ENCODE peak calls at places on chromosomes 13 and 19, in seven cellular contexts. X, G, S, Z, T, F and U are unnamed samples. For H3K4me1, the result is how much of the 10 kb centered on the place peaks cover.

GRCh38 chr19:44803442-44804428 is 5.2 kb upstream of the BCAM start:
- DNase-seq in G (no peak), Z (no peak), S (no peak), X (no peak), F (no peak), T (no peak), U (no peak)

GRCh38 chr19:7099597-7099921 is 30.1 kb downstream of the ZNF557 start:
- DNase-seq in S (no peak), Z (no peak), F (no peak), G (no peak), T (no peak), X (no peak), U (no peak)

GRCh38 chr19:44758596-44758995 is 10.1 kb downstream of the BCL3 start:
- DNase-seq in Z (no peak), G (no peak), X (no peak), F (no peak), T (no peak), S (no peak), U (no peak)

GRCh38 chr13:43227721-43228120 is 204.3 kb downstream of the DNAJC15 start:
- DNase-seq in G (no peak), S (no peak), X (no peak), Z (no peak), T (no peak), F (peak), U (no peak)

GRCh38 chr19:53865918-53866696 is 1.6 kb upstream of the MYADM start:
- DNase-seq in Z (peak), G (peak), S (peak), T (peak), X (no peak), F (peak), U (no peak)

GRCh38 chr19:4304509-4305252 is at the start of gene FSD1:
- DNase-seq in X (no peak), Z (peak), S (peak), T (peak), F (peak), G (peak), U (no peak)

GRCh38 chr13:113759525-113760137 is 605 bp downstream of the TMEM255B start:
- DNase-seq in Z (peak), F (peak), T (no peak), S (no peak), G (peak), X (no peak), U (no peak)

GRCh38 chr13:66618702-66619101 is 611.4 kb downstream of the PCDH9 start:
- DNase-seq in Z (peak), G (no peak), X (no peak), T (peak), S (no peak), F (peak), U (peak)

GRCh38 chr13:112713517-112714253 is 23.8 kb downstream of the ATP11A start:
- DNase-seq in X (no peak), T (no peak), Z (no peak), G (peak), S (no peak), F (no peak), U (no peak)

GRCh38 chr19:12792048-12792852 is 964 bp downstream of the JUNB start:
- DNase-seq in X (no peak), Z (no peak), F (peak), T (peak), G (peak), S (peak), U (peak)

GRCh38 chr19:14318873-14319272 is 62.4 kb upstream of the ADGRE5 start:
- DNase-seq in Z (no peak), X (no peak), T (peak), S (no peak), F (peak), G (no peak), U (no peak)

GRCh38 chr13:84896128-84896527 is 903.1 kb downstream of the SLITRK6 start:
- DNase-seq in X (no peak), F (peak), Z (no peak), T (peak), G (no peak), S (peak), U (peak)

GRCh38 chr13:78228211-78228610 is 309.6 kb upstream of the EDNRB start:
- DNase-seq in G (no peak), T (no peak), Z (no peak), F (no peak), X (no peak), S (no peak), U (no peak)

GRCh38 chr13:109684836-109685602 is 101.4 kb downstream of the IRS2 start:
- DNase-seq in Z (no peak), S (no peak), X (no peak), T (no peak), F (no peak), G (peak), U (no peak)

GRCh38 chr13:100306042-100306441 is 217.1 kb downstream of the PCCA start:
- DNase-seq in X (no peak), G (no peak), Z (no peak), S (no peak), F (no peak), T (no peak), U (no peak)

GRCh38 chr19:38506723-38507550 is 73.4 kb downstream of the RYR1 start:
- DNase-seq in S (peak), X (peak), G (peak), T (peak), Z (peak), F (peak), U (peak)

GRCh38 chr13:106617561-106617960 is 49.6 kb upstream of the ARGLU1 start:
- DNase-seq in X (no peak), Z (no peak), S (no peak), F (peak), T (no peak), G (no peak), U (no peak)

GRCh38 chr13:54676526-54677113 is 1648.0 kb downstream of the OLFM4 start:
- DNase-seq in Z (no peak), X (no peak), F (no peak), S (no peak), G (no peak), T (no peak), U (no peak)

GRCh38 chr19:5880604-5881078 is 10.3 kb upstream of the FUT5 start:
- DNase-seq in G (peak), F (no peak), T (no peak), X (no peak), S (no peak), Z (no peak), U (peak)

GRCh38 chr19:46067691-46068090 is 26.9 kb upstream of the IGFL4 start:
- DNase-seq in X (no peak), F (no peak), Z (no peak), G (no peak), S (no peak), T (no peak), U (no peak)
- H3K4me1 ChIP-seq in X (under half), F (under half), Z (half or more), G (under half), S (under half), T (under half), U (under half)

GRCh38 chr13:59787679-59788078 is 376.0 kb downstream of the DIAPH3 start:
- DNase-seq in S (no peak), X (no peak), G (no peak), F (no peak), Z (no peak), T (no peak), U (no peak)
- H3K4me1 ChIP-seq in S (under half), X (under half), G (under half), F (under half), Z (under half), T (under half), U (under half)

GRCh38 chr13:73335938-73336337 is 277.1 kb downstream of the KLF5 start:
- DNase-seq in G (no peak), S (no peak), X (no peak), F (no peak), T (no peak), Z (no peak), U (no peak)

GRCh38 chr13:73338389-73338788 is 279.6 kb downstream of the KLF5 start:
- DNase-seq in G (no peak), Z (no peak), X (no peak), S (no peak), F (no peak), T (no peak), U (no peak)

GRCh38 chr13:73336789-73337188 is 278.0 kb downstream of the KLF5 start:
- DNase-seq in X (no peak), Z (no peak), F (no peak), G (no peak), T (no peak), S (no peak), U (no peak)

GRCh38 chr13:73339086-73339485 is 280.3 kb downstream of the KLF5 start:
- DNase-seq in F (no peak), T (no peak), Z (no peak), S (no peak), X (no peak), G (no peak), U (no peak)

DNA sequence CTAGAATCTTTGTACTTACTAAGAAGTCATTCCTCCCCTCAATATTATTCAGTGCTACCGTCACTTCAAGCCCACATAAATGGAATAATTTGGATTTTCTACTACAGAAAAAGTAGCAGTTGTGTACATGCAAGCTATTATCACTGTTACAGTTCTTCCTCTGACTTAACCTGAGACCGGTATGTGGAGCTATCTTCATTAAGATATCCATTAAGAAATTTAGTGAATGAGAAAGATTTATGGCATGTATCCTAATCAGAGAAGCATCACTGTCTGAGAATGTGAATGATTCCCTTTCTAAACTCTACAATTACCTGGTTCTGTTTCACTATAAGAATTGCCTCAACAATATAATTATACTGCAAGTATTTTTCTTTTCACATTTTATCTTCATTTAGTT is 278.7 kb downstream of the KLF5 start:
- DNase-seq in G (no peak), T (no peak), S (no peak), X (no peak), F (no peak), Z (no peak), U (no peak)
- H3K4me1 ChIP-seq in G (under half), T (under half), S (under half), X (under half), F (under half), Z (half or more), U (under half)

GRCh38 chr19:10285393-10285792 is 1.4 kb upstream of the ICAM4 start:
- DNase-seq in X (no peak), S (no peak), Z (no peak), F (no peak), T (no peak), G (no peak), U (no peak)

GRCh38 chr19:10279737-10280442 is 6.9 kb upstream of the ICAM4 start:
- DNase-seq in Z (no peak), X (no peak), G (no peak), S (no peak), F (no peak), T (no peak), U (no peak)

GRCh38 chr19:10283786-10284540 is 2.8 kb upstream of the ICAM4 start:
- DNase-seq in T (no peak), G (no peak), S (no peak), Z (no peak), F (no peak), X (no peak), U (no peak)

GRCh38 chr19:10284641-10285278 is 2.0 kb upstream of the ICAM4 start:
- DNase-seq in Z (no peak), S (no peak), F (no peak), X (no peak), T (no peak), G (no peak), U (no peak)

DNA sequence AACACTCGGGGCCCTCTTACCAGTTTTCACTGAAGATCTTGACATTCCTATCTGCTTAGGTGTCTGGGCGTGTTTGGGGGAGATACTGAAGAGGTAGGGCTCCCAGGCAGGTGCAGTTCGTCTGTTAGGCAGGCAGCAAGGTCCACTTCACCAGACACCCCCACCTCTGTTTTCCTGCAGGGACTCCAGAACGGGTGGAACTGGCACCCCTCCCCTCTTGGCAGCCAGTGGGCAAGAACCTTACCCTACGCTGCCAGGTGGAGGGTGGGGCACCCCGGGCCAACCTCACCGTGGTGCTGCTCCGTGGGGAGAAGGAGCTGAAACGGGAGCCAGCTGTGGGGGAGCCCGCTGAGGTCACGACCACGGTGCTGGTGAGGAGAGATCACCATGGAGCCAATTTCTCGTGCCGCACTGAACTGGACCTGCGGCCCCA is 3.4 kb upstream of the ICAM4 start:
- DNase-seq in X (no peak), F (no peak), T (no peak), S (no peak), G (no peak), Z (no peak), U (no peak)
- H3K4me1 ChIP-seq in X (under half), F (under half), T (under half), S (under half), G (under half), Z (under half), U (under half)